ENCODE peak calls at places on chromosomes 2 and 18, in four cellular contexts. B is T-helper 1 cell, D is fibroblast of the aortic adventitia, W is right cardiac atrium. M is an unnamed sample.

GRCh38 chr2:2123259-2123658 is 207.8 kb downstream of the MYT1L start:
- DNase-seq in B (no peak), D (no peak), W (no peak), M (no peak)

GRCh38 chr2:123162400-123163016 is 862.6 kb upstream of the CNTNAP5 start:
- DNase-seq in B (no peak), D (no peak), W (no peak), M (no peak)

GRCh38 chr2:43067254-43068052 is 159.0 kb downstream of the ZFP36L2 start:
- DNase-seq in B (no peak), D (no peak), W (no peak), M (no peak)

GRCh38 chr2:104930739-104931138 is 76.8 kb downstream of the POU3F3 start:
- DNase-seq in B (no peak), D (no peak), W (no peak), M (no peak)

GRCh38 chr2:75799859-75800258 is 89.1 kb upstream of the GCFC2 start:
- DNase-seq in B (no peak), D (no peak), W (no peak), M (no peak)

GRCh38 chr2:28442328-28442727 is 49.7 kb downstream of the FOSL2 start:
- DNase-seq in B (no peak), D (no peak), W (no peak), M (no peak)

GRCh38 chr2:100160396-100160795 is 18.0 kb upstream of the AFF3 start:
- DNase-seq in B (no peak), D (no peak), W (no peak), M (no peak)

GRCh38 chr2:161136696-161137324 is 23.4 kb upstream of the TANK start:
- DNase-seq in B (peak; percentile 23), D (peak; percentile 40), W (no peak), M (no peak)

GRCh38 chr2:209808521-209808920 is 36.9 kb downstream of the UNC80 start:
- DNase-seq in B (no peak), D (no peak), W (no peak), M (no peak)

GRCh38 chr18:11799066-11799465 is 52.1 kb upstream of the CHMP1B start:
- DNase-seq in B (no peak), D (no peak), W (no peak), M (no peak)

GRCh38 chr2:121567957-121568409 is 37.3 kb downstream of the RNU4ATAC start:
- DNase-seq in B (no peak), D (no peak), W (no peak), M (no peak)